ENCODE peak calls at places on chromosome 10, in seven cellular contexts. M, T, W, C, B, Q and J are unnamed samples. For H3K4me1, the result is how much of the 10 kb centered on the place peaks cover.

GRCh38 chr10:25786181-25786580 is 147.8 kb upstream of the MYO3A start:
- ATAC-seq in M (no peak), T (no peak), W (no peak), C (no peak), B (no peak), Q (no peak), J (no peak)

GRCh38 chr10:1024103-1024502 is 1.6 kb downstream of the IDI2 start:
- ATAC-seq in M (no peak), T (no peak), W (no peak), C (no peak), B (no peak), Q (no peak), J (no peak)

GRCh38 chr10:86795353-86795752 is 38.9 kb downstream of the BMPR1A start:
- ATAC-seq in M (peak), T (peak), W (peak), C (peak), B (peak), Q (no peak), J (peak)

GRCh38 chr10:104351067-104351681 is 2.5 kb upstream of the CFAP58 start:
- ATAC-seq in M (peak), T (no peak), W (no peak), C (no peak), B (no peak), Q (no peak), J (no peak)

GRCh38 chr10:71459513-71459912 is 62.8 kb downstream of the CDH23 start:
- ATAC-seq in M (no peak), T (peak), W (peak), C (no peak), B (peak), Q (no peak), J (no peak)

GRCh38 chr10:110171032-110171431 is 36.4 kb upstream of the MXI1 start:
- ATAC-seq in M (no peak), T (no peak), W (peak), C (no peak), B (peak), Q (no peak), J (no peak)

GRCh38 chr10:97542169-97543024 is 30.2 kb upstream of the ANKRD2 start:
- ATAC-seq in M (peak), T (peak), W (peak), C (peak), B (peak), Q (peak), J (peak)

GRCh38 chr10:15331456-15331855 is 39.6 kb downstream of the FAM171A1 start:
- ATAC-seq in M (no peak), T (no peak), W (no peak), C (no peak), B (no peak), Q (no peak), J (no peak)

GRCh38 chr10:11326919-11327318 is 284.5 kb downstream of the USP6NL start:
- ATAC-seq in M (no peak), T (no peak), W (no peak), C (no peak), B (no peak), Q (no peak), J (no peak)

GRCh38 chr10:33215154-33215553 is 119.3 kb downstream of the NRP1 start:
- ATAC-seq in M (no peak), T (no peak), W (no peak), C (no peak), B (no peak), Q (no peak), J (no peak)

GRCh38 chr10:33441561-33441960 is 107.1 kb upstream of the NRP1 start:
- ATAC-seq in M (no peak), T (no peak), W (no peak), C (no peak), B (no peak), Q (no peak), J (no peak)

GRCh38 chr10:70503776-70504175 is 25.2 kb downstream of the PALD1 start:
- ATAC-seq in M (no peak), T (no peak), W (no peak), C (no peak), B (no peak), Q (no peak), J (no peak)

GRCh38 chr10:119625570-119626280 is 25.5 kb upstream of the BAG3 start:
- ATAC-seq in M (peak), T (peak), W (peak), C (peak), B (peak), Q (no peak), J (no peak)

GRCh38 chr10:73591935-73592699 is 975 bp upstream of the USP54 start:
- ATAC-seq in M (peak), T (peak), W (peak), C (peak), B (peak), Q (peak), J (peak)

GRCh38 chr10:96618648-96619047 is 31.8 kb upstream of the TM9SF3 start:
- ATAC-seq in M (no peak), T (no peak), W (no peak), C (peak), B (no peak), Q (no peak), J (peak)

GRCh38 chr10:88117869-88118632 is 254.6 kb downstream of the PTEN start:
- ATAC-seq in M (peak), T (peak), W (peak), C (peak), B (peak), Q (no peak), J (no peak)

GRCh38 chr10:60480865-60481563 is 91.3 kb upstream of the ANK3 start:
- ATAC-seq in M (no peak), T (no peak), W (peak), C (no peak), B (peak), Q (no peak), J (no peak)

GRCh38 chr10:87700031-87700796 is 40.5 kb downstream of the PAPSS2 start:
- ATAC-seq in M (no peak), T (no peak), W (no peak), C (no peak), B (no peak), Q (no peak), J (peak)

GRCh38 chr10:117455346-117455745 is 80.1 kb upstream of the PDZD8 start:
- ATAC-seq in M (no peak), T (no peak), W (no peak), C (no peak), B (no peak), Q (no peak), J (no peak)

GRCh38 chr10:117458571-117458970 is 83.3 kb upstream of the PDZD8 start:
- ATAC-seq in M (no peak), T (no peak), W (no peak), C (no peak), B (no peak), Q (no peak), J (no peak)

GRCh38 chr10:117457071-117457810 is 82.0 kb upstream of the PDZD8 start:
- ATAC-seq in M (peak), T (no peak), W (no peak), C (no peak), B (no peak), Q (no peak), J (no peak)

GRCh38 chr10:117460846-117461765 is 81.4 kb upstream of the EMX2 start:
- ATAC-seq in M (no peak), T (no peak), W (peak), C (no peak), B (peak), Q (no peak), J (peak)

GRCh38 chr10:117457932-117458331 is 82.7 kb upstream of the PDZD8 start:
- ATAC-seq in M (no peak), T (no peak), W (no peak), C (no peak), B (no peak), Q (no peak), J (no peak)
- TF ChIP-seq POLR2AphosphoS5 in M (no peak), T (no peak), W (no peak), C (no peak), B (no peak), Q (no peak), J (no peak)

DNA sequence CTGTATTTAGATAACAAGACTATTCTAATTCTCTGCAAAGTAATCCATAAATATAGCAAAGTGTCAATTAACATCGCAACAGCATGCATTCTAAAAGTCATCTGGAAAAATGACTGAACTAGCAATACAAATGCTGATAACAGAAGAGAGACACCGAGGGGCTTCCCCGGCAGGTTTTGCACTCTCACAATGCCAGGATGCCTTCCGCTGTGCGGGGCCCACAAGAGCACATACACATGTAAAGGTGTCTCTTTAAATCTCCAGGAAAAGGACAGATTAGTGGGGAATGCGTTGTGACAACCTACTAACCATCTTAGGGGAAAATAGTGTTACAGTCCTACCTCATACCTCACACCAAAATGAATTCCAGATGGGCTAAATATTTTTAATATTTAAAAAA is 86.9 kb downstream of the CXCL12 start:
- ATAC-seq in M (no peak), T (no peak), W (no peak), C (no peak), B (no peak), Q (no peak), J (no peak)
- H3K4me1 ChIP-seq in M (under half), T (under half), W (under half), C (under half), B (under half), Q (under half), J (under half)

GRCh38 chr10:79007843-79008319 is 60.9 kb upstream of the ZMIZ1 start:
- ATAC-seq in M (no peak), T (no peak), W (no peak), C (no peak), B (no peak), Q (no peak), J (peak)
- TF ChIP-seq POLR2AphosphoS5 in M (no peak), T (no peak), W (no peak), C (no peak), B (no peak), Q (no peak), J (no peak)

GRCh38 chr10:131825150-131825907 is 75.5 kb upstream of the PPP2R2D start:
- ATAC-seq in M (no peak), T (peak), W (no peak), C (no peak), B (peak), Q (no peak), J (no peak)
- H3K4me1 ChIP-seq in M (under half), T (under half), W (under half), C (under half), B (under half), Q (under half), J (under half)

DNA sequence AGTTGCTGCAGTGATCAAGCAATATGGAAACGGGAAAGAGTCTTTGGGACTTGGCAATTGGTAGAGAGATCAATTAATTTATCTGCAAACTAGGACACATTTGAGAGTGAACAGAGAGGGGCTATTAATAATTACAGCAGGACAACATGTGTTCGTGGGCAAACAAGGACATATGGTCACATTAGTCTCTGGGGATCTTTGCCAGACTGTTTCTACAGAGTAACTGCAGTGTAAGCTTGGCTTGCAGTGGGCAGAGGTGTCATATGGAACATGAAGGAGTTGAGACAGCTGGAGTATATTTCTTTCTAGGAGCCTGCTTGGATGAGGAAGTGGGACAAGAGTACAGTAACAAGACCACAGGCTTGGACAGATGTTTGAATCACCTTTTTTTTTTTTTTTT is 232.1 kb upstream of the LYZL1 start:
- ATAC-seq in M (no peak), T (no peak), W (no peak), C (no peak), B (no peak), Q (no peak), J (no peak)
- TF ChIP-seq POLR2AphosphoS5 in M (no peak), T (no peak), W (no peak), C (no peak), B (no peak), Q (no peak), J (no peak)

DNA sequence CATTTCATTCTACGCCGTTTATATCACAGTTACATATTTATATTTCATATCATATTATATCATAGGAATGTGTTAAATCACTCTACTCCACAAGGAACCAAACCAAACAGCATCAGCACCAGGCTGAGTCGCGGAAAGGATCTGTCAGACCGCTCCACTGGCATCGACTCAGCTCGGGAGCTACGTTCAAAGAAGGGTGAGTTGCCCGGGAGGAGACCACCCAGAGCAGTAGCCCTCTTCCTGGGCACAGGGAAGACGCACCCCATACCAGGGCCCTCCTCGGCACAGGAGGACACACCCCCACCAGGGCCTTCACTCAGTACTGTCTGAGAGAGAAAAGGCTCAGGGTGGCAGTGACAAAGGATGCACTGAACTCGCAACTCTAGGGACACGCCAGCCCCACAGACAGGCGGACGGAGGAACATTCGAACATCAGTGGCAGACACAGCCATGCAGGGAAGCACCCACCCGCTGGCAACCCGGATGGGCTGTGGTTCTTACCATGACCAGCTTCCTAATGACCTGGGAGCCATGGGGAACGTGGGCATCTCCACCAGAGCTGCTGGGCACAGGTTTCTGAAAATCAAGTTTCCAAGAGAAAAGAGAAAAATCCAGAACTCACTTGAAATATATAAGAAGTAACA is 28.7 kb downstream of the PITRM1 start:
- ATAC-seq in M (no peak), T (no peak), W (no peak), C (no peak), B (no peak), Q (no peak), J (no peak)
- H3K4me1 ChIP-seq in M (under half), T (under half), W (under half), C (under half), B (under half), Q (under half), J (under half)

DNA sequence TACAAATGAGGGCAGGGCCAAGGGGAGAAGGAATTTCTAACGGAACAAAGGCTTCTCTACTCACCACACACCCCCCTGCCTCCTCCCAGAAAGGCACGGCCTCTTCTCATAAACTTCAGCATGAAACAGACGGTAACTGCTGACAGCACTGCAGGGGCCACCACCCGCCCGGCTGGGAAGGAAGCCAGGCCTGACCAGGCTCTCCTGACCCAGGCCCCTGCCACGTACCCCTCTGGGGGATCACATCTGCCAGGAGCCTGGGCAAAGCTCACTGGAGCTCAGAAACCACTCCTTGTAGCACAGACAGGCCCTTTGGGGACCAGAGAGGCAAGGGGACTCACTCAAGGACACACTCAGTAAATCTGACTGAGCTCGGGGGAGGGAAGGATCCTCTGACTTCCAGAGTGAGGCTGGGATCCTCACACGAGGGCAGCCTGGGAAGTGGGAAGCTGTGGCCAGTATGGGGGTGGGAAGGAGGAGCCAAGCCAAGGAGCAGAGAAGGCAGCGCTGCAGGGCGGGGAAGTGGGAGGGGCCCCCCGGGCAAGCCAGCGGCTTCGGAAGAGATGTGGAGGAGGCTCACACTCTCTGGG is 46.1 kb downstream of the ZCCHC24 start:
- ATAC-seq in M (no peak), T (no peak), W (no peak), C (peak), B (peak), Q (peak), J (peak)
- TF ChIP-seq POLR2AphosphoS5 in M (no peak), T (no peak), W (no peak), C (peak), B (no peak), Q (peak), J (peak)

GRCh38 chr10:75176046-75176445 is 34.5 kb upstream of the VDAC2 start:
- ATAC-seq in M (no peak), T (no peak), W (no peak), C (no peak), B (no peak), Q (no peak), J (no peak)

GRCh38 chr10:75176736-75177135 is 33.9 kb upstream of the VDAC2 start:
- ATAC-seq in M (no peak), T (no peak), W (no peak), C (no peak), B (no peak), Q (no peak), J (no peak)

GRCh38 chr10:75179657-75180177 is 30.9 kb upstream of the VDAC2 start:
- ATAC-seq in M (no peak), T (no peak), W (no peak), C (no peak), B (no peak), Q (no peak), J (no peak)

GRCh38 chr10:75181073-75181472 is 29.5 kb upstream of the VDAC2 start:
- ATAC-seq in M (no peak), T (no peak), W (no peak), C (no peak), B (no peak), Q (no peak), J (no peak)

DNA sequence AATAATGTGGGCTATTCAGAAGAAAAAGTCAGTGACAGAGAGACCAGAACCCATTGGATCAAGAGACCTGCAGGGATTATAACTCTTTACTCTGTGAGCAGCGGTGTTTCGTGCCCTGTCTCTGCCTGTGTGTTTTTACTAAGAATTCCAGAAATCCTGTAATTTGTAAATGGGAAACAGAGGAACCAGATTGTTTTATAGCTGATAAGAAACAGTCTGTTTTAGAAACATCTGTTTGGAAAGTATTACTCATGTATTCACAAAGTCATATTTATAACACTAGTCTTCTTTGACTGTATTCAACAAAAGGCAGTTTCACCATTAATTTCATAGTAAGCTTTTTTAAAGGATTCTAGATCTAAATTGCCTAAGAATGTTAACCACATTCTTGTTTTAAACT is 30.0 kb upstream of the VDAC2 start:
- ATAC-seq in M (no peak), T (no peak), W (no peak), C (no peak), B (no peak), Q (no peak), J (no peak)
- H3K4me1 ChIP-seq in M (under half), T (under half), W (under half), C (under half), B (under half), Q (under half), J (under half)